ENCODE peak calls at places on chromosome 6, in four cellular contexts. One of them, this sample, is unnamed.

GRCh38 chr6:91376686-91377085 is 789.8 kb upstream of the MAP3K7 start:
- DNase-seq in H9: no peak
- DNase-seq in H1: no peak
- DNase-seq in IMR-90: no peak
- DNase-seq in this sample: no peak

GRCh38 chr6:21653902-21654301 is 60.4 kb downstream of the SOX4 start:
- DNase-seq in H9: peak
- DNase-seq in H1: peak
- DNase-seq in IMR-90: no peak
- DNase-seq in this sample: no peak

GRCh38 chr6:17835784-17836183 is 129.1 kb upstream of the NUP153 start:
- DNase-seq in H9: no peak
- DNase-seq in H1: no peak
- DNase-seq in IMR-90: no peak
- DNase-seq in this sample: no peak

GRCh38 chr6:112660626-112661025 is 313.5 kb downstream of the RFPL4B start:
- DNase-seq in H9: no peak
- DNase-seq in H1: no peak
- DNase-seq in IMR-90: no peak
- DNase-seq in this sample: no peak

GRCh38 chr6:147077251-147077650 is 127.0 kb upstream of the STXBP5 start:
- DNase-seq in H9: no peak
- DNase-seq in H1: no peak
- DNase-seq in IMR-90: no peak
- DNase-seq in this sample: no peak

GRCh38 chr6:118708055-118708454 is 56.7 kb upstream of the CEP85L start:
- DNase-seq in H9: no peak
- DNase-seq in H1: no peak
- DNase-seq in IMR-90: peak
- DNase-seq in this sample: peak

GRCh38 chr6:135686784-135687301 is 164.7 kb upstream of the PDE7B start:
- DNase-seq in H9: no peak
- DNase-seq in H1: no peak
- DNase-seq in IMR-90: peak
- DNase-seq in this sample: peak

GRCh38 chr6:34484899-34485298 is 19.0 kb downstream of the PACSIN1 start:
- DNase-seq in H9: no peak
- DNase-seq in H1: no peak
- DNase-seq in IMR-90: no peak
- DNase-seq in this sample: no peak

GRCh38 chr6:24329451-24329850 is 28.4 kb downstream of the DCDC2 start:
- DNase-seq in H9: no peak
- DNase-seq in H1: no peak
- DNase-seq in IMR-90: no peak
- DNase-seq in this sample: peak

GRCh38 chr6:127812985-127813681 is 87.7 kb downstream of the THEMIS start:
- DNase-seq in H9: no peak
- DNase-seq in H1: no peak
- DNase-seq in IMR-90: no peak
- DNase-seq in this sample: no peak

GRCh38 chr6:49776444-49776843 is 10.6 kb downstream of the PGK2 start:
- DNase-seq in H9: no peak
- DNase-seq in H1: no peak
- DNase-seq in IMR-90: no peak
- DNase-seq in this sample: no peak

GRCh38 chr6:19827903-19828302 is 9.3 kb upstream of the ID4 start:
- DNase-seq in H9: no peak
- DNase-seq in H1: no peak
- DNase-seq in IMR-90: no peak
- DNase-seq in this sample: no peak

GRCh38 chr6:125789167-125789566 is 1.6 kb upstream of the NCOA7 start:
- DNase-seq in H9: no peak
- DNase-seq in H1: no peak
- DNase-seq in IMR-90: no peak
- DNase-seq in this sample: no peak

GRCh38 chr6:135403584-135403983 is 94.0 kb downstream of the AHI1 start:
- DNase-seq in H9: no peak
- DNase-seq in H1: no peak
- DNase-seq in IMR-90: no peak
- DNase-seq in this sample: no peak

GRCh38 chr6:1667012-1667804 is 57.5 kb downstream of the FOXC1 start:
- DNase-seq in H9: no peak
- DNase-seq in H1: no peak
- DNase-seq in IMR-90: peak
- DNase-seq in this sample: peak

GRCh38 chr6:30378290-30378937 is 33.5 kb downstream of the RPP21 start:
- DNase-seq in H9: no peak
- DNase-seq in H1: no peak
- DNase-seq in IMR-90: peak
- DNase-seq in this sample: peak

GRCh38 chr6:143514996-143515760 is 3.7 kb upstream of the FUCA2 start:
- DNase-seq in H9: no peak
- DNase-seq in H1: no peak
- DNase-seq in IMR-90: no peak
- DNase-seq in this sample: no peak

GRCh38 chr6:166957805-166958076 is 1.4 kb upstream of the RNASET2 start:
- DNase-seq in H9: no peak
- DNase-seq in H1: no peak
- DNase-seq in IMR-90: no peak
- DNase-seq in this sample: no peak

GRCh38 chr6:27837636-27838512 is 74.3 kb downstream of the OR2B2 start:
- DNase-seq in H9: peak
- DNase-seq in H1: peak
- DNase-seq in IMR-90: peak
- DNase-seq in this sample: peak
- H4K8ac ChIP-seq in H9: peak
- H4K8ac ChIP-seq in H1: peak
- H4K8ac ChIP-seq in IMR-90: peak
- H4K8ac ChIP-seq in this sample: peak

GRCh38 chr6:95279641-95280040 is 297.7 kb upstream of the MANEA start:
- DNase-seq in H9: no peak
- DNase-seq in H1: no peak
- DNase-seq in IMR-90: no peak
- DNase-seq in this sample: no peak
- H3K14ac ChIP-seq in H9: no peak
- H3K14ac ChIP-seq in H1: no peak
- H3K14ac ChIP-seq in IMR-90: no peak
- H3K14ac ChIP-seq in this sample: no peak

DNA sequence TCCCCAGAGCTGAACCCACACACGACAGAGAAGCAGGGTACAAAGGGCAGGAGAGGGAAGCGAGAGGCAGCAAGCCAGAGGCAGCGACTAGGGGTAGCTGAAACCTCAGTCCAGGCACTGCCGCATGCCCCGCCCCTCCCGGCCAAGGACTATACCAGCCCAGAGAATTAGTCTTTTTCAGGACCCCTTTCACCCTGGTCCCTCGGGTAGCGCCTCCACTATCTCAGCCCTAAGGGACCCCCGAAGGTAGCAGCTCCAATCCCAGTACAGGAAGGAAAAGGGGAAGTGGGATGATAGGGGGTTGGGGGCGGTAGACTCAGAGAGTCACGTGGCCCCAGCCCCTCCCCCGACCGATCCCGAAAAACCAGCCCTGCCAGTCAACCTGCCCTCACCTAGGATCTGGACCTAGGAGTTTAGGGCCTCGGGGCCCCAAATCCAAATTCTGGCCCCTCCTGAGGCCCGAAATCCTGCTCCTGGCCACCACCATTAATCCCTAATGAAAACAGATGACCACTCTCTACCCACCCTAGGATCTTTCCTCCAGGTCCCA is 1.3 kb downstream of the RGL2 start:
- DNase-seq in H9: peak
- DNase-seq in H1: peak
- DNase-seq in IMR-90: no peak
- DNase-seq in this sample: no peak
- H4K8ac ChIP-seq in H9: no peak
- H4K8ac ChIP-seq in H1: peak
- H4K8ac ChIP-seq in IMR-90: no peak
- H4K8ac ChIP-seq in this sample: peak

GRCh38 chr6:157126183-157127098 is 196.9 kb downstream of the TMEM242 start:
- DNase-seq in H9: no peak
- DNase-seq in H1: peak
- DNase-seq in IMR-90: no peak
- DNase-seq in this sample: no peak
- H3K14ac ChIP-seq in H9: no peak
- H3K14ac ChIP-seq in H1: no peak
- H3K14ac ChIP-seq in IMR-90: no peak
- H3K14ac ChIP-seq in this sample: no peak

DNA sequence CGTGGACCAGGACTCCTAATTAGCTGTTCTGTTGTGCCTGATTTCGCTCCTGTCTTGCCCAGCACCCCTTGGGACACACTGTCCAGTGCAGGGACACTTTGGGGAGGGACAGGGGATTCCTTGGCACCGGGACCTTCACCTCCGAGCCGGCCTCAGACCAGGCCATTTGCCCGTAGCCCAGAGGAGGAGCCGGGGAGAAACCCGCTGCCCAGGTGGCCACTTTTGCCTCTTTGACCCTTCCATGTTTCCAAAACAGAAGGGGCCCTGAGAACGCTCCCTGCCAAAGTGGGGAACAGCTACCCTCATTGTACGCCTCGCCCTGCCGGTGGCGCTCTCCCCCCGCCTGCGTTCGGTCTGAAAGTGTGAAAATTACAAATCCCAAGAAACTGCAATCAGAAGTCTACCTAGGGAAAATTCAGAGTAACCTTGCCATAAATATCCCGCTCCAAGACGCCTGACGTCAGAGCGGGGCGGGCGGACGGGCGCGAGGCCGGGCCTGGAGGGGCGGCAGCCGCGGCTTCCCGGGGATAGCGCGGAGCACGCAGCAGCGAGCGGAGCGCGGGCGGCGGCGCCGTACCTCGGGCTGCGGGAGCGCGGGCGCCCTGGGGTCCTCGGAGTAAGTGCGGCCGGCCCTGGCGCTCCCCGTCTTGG is at the start of gene DAAM2:
- DNase-seq in H9: peak
- DNase-seq in H1: peak
- DNase-seq in IMR-90: peak
- DNase-seq in this sample: peak
- H4K8ac ChIP-seq in H9: no peak
- H4K8ac ChIP-seq in H1: peak
- H4K8ac ChIP-seq in IMR-90: peak
- H4K8ac ChIP-seq in this sample: peak

DNA sequence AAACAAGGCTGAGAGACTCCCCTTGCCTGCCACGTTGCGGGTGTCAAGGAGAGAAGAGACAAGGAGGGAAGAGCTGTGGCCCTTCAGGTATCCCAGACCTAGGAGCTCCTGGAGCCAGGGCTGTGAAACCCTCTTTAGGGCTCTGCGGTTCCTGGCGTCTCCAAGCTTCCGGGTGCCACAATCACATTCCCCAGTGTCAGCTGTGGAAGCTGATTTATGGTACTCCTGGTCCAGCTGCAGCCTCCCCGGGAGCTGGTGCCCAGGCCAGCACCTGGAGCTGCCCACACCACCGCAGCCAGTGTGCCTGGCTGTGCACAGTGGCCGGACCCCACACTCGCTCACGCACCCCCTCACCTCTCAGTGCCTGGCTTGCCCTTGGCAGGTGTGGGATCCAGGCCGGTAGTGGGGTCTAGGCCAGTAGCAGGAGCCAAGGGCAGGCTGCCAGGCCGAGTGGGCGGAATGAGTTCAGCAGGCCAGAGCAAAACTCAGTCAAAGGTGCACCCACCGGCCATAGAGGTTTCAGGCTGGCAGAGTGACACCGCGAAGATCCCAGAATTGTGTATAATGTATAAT is 58.9 kb upstream of the L3MBTL3 start:
- DNase-seq in H9: no peak
- DNase-seq in H1: no peak
- DNase-seq in IMR-90: no peak
- DNase-seq in this sample: no peak
- H3K14ac ChIP-seq in H9: peak
- H3K14ac ChIP-seq in H1: no peak
- H3K14ac ChIP-seq in IMR-90: no peak
- H3K14ac ChIP-seq in this sample: peak

GRCh38 chr6:105626290-105627158 is 223.6 kb upstream of the PREP start:
- DNase-seq in H9: no peak
- DNase-seq in H1: no peak
- DNase-seq in IMR-90: no peak
- DNase-seq in this sample: no peak
- H4K8ac ChIP-seq in H9: no peak
- H4K8ac ChIP-seq in H1: no peak
- H4K8ac ChIP-seq in IMR-90: no peak
- H4K8ac ChIP-seq in this sample: no peak

This sample was measured in mesenchymal stem cell.